ENCODE peak calls at places on chromosomes 11 and 22, in eight cellular contexts. D, W, F, X, B, I, N and R are unnamed samples.

GRCh38 chr11:12842933-12843636 is 166.0 kb upstream of the RASSF10 start:
- DNase-seq in N (no peak), X (no peak), I (no peak), D (no peak), F (no peak), B (no peak), W (no peak), R (no peak)

GRCh38 chr11:95067828-95068244 is 1.1 kb downstream of the SRSF8 start:
- DNase-seq in W (no peak), B (peak), N (peak), X (no peak), I (no peak), D (peak), F (no peak), R (no peak)

GRCh38 chr22:22816766-22817410 is 70.7 kb upstream of the IGLL5 start:
- DNase-seq in W (no peak), D (no peak), N (no peak), X (no peak), I (no peak), B (no peak), F (no peak), R (no peak)

GRCh38 chr11:45665206-45665932 is at the start of gene CHST1:
- DNase-seq in D (no peak), I (peak), W (peak), F (no peak), X (no peak), N (no peak), B (no peak), R (peak)

GRCh38 chr11:77442394-77443053 is 31.4 kb downstream of the PAK1 start:
- DNase-seq in B (no peak), F (no peak), N (no peak), X (no peak), W (no peak), I (peak), D (no peak), R (no peak)

GRCh38 chr11:110148775-110149744 is 55.9 kb downstream of the ZC3H12C start:
- DNase-seq in N (no peak), I (no peak), B (no peak), D (no peak), X (no peak), F (peak), W (no peak), R (no peak)

GRCh38 chr11:372809-373715 is 3.8 kb downstream of the B4GALNT4 start:
- DNase-seq in I (no peak), X (no peak), W (no peak), B (no peak), N (no peak), F (no peak), D (no peak), R (no peak)

GRCh38 chr22:36860821-36861659 is at the start of gene NCF4:
- DNase-seq in X (no peak), F (no peak), I (peak), B (no peak), D (peak), N (peak), W (peak), R (peak)

GRCh38 chr11:64013141-64013896 is 22.4 kb upstream of the FLRT1 start:
- DNase-seq in F (no peak), D (no peak), X (no peak), W (no peak), B (no peak), I (no peak), N (no peak), R (no peak)

GRCh38 chr11:92702771-92703170 is 266.7 kb upstream of the MTNR1B start:
- DNase-seq in B (no peak), F (peak), D (no peak), X (no peak), N (no peak), W (no peak), I (no peak), R (no peak)

GRCh38 chr11:19407692-19408091 is 166.9 kb upstream of the E2F8 start:
- DNase-seq in D (no peak), N (no peak), I (no peak), W (no peak), X (no peak), F (no peak), B (no peak), R (no peak)

GRCh38 chr11:121415861-121416260 is 36.3 kb upstream of the SORL1 start:
- DNase-seq in N (no peak), X (no peak), D (no peak), F (no peak), I (peak), B (no peak), W (no peak), R (peak)

GRCh38 chr11:44464741-44465140 is 100.7 kb upstream of the CD82 start:
- DNase-seq in W (no peak), X (no peak), I (no peak), D (no peak), B (no peak), F (no peak), N (no peak), R (no peak)

GRCh38 chr11:87259731-87260130 is 222.0 kb downstream of the TMEM135 start:
- DNase-seq in D (no peak), F (no peak), X (no peak), W (no peak), B (no peak), N (no peak), I (no peak), R (no peak)

GRCh38 chr11:17598700-17599459 is 51.8 kb downstream of the OTOG start:
- DNase-seq in I (peak), B (peak), F (peak), D (peak), X (peak), W (peak), N (peak), R (peak)